ENCODE peak calls at places on chromosomes 1 and 21, in eight cellular contexts. B, T, E, R, U, M, C and A are unnamed samples.

GRCh38 chr1:63663301-63663700 is 70.1 kb downstream of the PGM1 start:
- DNase-seq in B (no peak), T (no peak), E (no peak), R (no peak), U (no peak), M (no peak), C (peak; percentile 68), A (no peak)

GRCh38 chr21:34626131-34626530 is 11.2 kb upstream of the RCAN1 start:
- DNase-seq in B (no peak), T (no peak), E (no peak), R (no peak), U (no peak), M (no peak), C (no peak), A (no peak)

GRCh38 chr1:2137257-2138121 is 57.1 kb downstream of the FAAP20 start:
- DNase-seq in B (no peak), T (no peak), E (peak; percentile 9), R (no peak), U (peak; percentile 67), M (no peak), C (no peak), A (no peak)

GRCh38 chr1:30776097-30777059 is 18.8 kb upstream of the LAPTM5 start:
- DNase-seq in B (no peak), T (no peak), E (no peak), R (no peak), U (no peak), M (no peak), C (no peak), A (no peak)

GRCh38 chr1:57163332-57163731 is 197.5 kb upstream of the C8B start:
- DNase-seq in B (peak; percentile 9), T (no peak), E (no peak), R (no peak), U (no peak), M (no peak), C (no peak), A (no peak)

GRCh38 chr1:156767879-156768608 is 709 bp downstream of the PRCC start:
- DNase-seq in B (peak; percentile 41), T (peak; percentile 22), E (peak; percentile 40), R (no peak), U (peak; percentile 55), M (no peak), C (peak; percentile 35), A (peak; percentile 33)

GRCh38 chr1:109643385-109644230 is 12.3 kb upstream of the GSTM4 start:
- DNase-seq in B (peak; percentile 84), T (peak; percentile 55), E (peak; percentile 83), R (peak; percentile 85), U (peak; percentile 94), M (peak; percentile 12), C (peak; percentile 71), A (peak; percentile 81)

GRCh38 chr1:117130526-117130925 is 9.0 kb upstream of the TRIM45 start:
- DNase-seq in B (no peak), T (no peak), E (no peak), R (no peak), U (no peak), M (no peak), C (no peak), A (no peak)

GRCh38 chr1:47915677-47916353 is 81.4 kb downstream of the TRABD2B start:
- DNase-seq in B (peak; percentile 55), T (no peak), E (no peak), R (no peak), U (no peak), M (no peak), C (no peak), A (no peak)

GRCh38 chr1:31760422-31760900 is 3.7 kb downstream of the ADGRB2 start:
- DNase-seq in B (peak; percentile 61), T (no peak), E (no peak), R (no peak), U (peak; percentile 34), M (peak; percentile 63), C (no peak), A (no peak)

GRCh38 chr1:209829716-209830115 is 1.9 kb downstream of the UTP25 start:
- DNase-seq in B (no peak), T (no peak), E (no peak), R (no peak), U (no peak), M (no peak), C (no peak), A (no peak)

GRCh38 chr1:100377590-100378361 is 25.5 kb downstream of the CDC14A start:
- DNase-seq in B (no peak), T (no peak), E (no peak), R (no peak), U (no peak), M (no peak), C (no peak), A (no peak)

GRCh38 chr1:35367914-35368313 is 99.4 kb downstream of the ZMYM4 start:
- DNase-seq in B (no peak), T (no peak), E (no peak), R (no peak), U (no peak), M (no peak), C (no peak), A (no peak)

GRCh38 chr1:53540604-53541262 is 81.5 kb downstream of the DMRTB1 start:
- DNase-seq in B (no peak), T (no peak), E (no peak), R (no peak), U (no peak), M (no peak), C (no peak), A (no peak)

GRCh38 chr1:24009406-24009805 is 29.3 kb upstream of the SRSF10 start:
- DNase-seq in B (peak; percentile 31), T (peak; percentile 45), E (no peak), R (no peak), U (no peak), M (no peak), C (peak; percentile 83), A (no peak)

GRCh38 chr1:31095298-31095981 is 29.9 kb upstream of the PUM1 start:
- DNase-seq in B (no peak), T (peak; percentile 23), E (no peak), R (no peak), U (no peak), M (no peak), C (peak; percentile 60), A (no peak)

GRCh38 chr1:56655991-56656613 is 11.0 kb downstream of the PRKAA2 start:
- DNase-seq in B (no peak), T (no peak), E (no peak), R (no peak), U (no peak), M (no peak), C (no peak), A (no peak)

GRCh38 chr1:172699111-172699510 is 40.2 kb downstream of the FASLG start:
- DNase-seq in B (no peak), T (no peak), E (no peak), R (no peak), U (peak; percentile 16), M (no peak), C (peak; percentile 67), A (peak; percentile 72)

GRCh38 chr21:34791776-34792503 is 123.1 kb downstream of the CLIC6 start:
- DNase-seq in B (no peak), T (no peak), E (no peak), R (no peak), U (no peak), M (no peak), C (no peak), A (no peak)